ENCODE peak calls at places on chromosomes 16 and 17, in nine cellular contexts. R is non-pigmented ciliary epithelial cell; G is dorsolateral prefrontal cortex; H is lower leg skin; F is COR-L47; S is neural crest cell; B is activated CD4-positive, CD25-positive, alpha-beta regulatory T cell treated with anti-CD3 and anti-CD28 coated beads, Interleukin-2, amount 50 U/mL, for 16 hours; W is NCI-H1417 treated with DMSO at 0.1 percent for 48 hours; P is stimulated activated CD4-positive, alpha-beta T cell treated with anti-CD3 and anti-CD28 coated beads, Interleukin-4, amount 100 ng/mL, for 24 hours. K is an unnamed sample.

GRCh38 chr16:10547708-10548107 is 32.7 kb downstream of the EMP2 start:
- DNase-seq in H (no peak), G (no peak), W (no peak), P (no peak), R (no peak), B (no peak), S (no peak), F (no peak), K (no peak)

GRCh38 chr16:76670125-76670857 is 393.1 kb downstream of the CNTNAP4 start:
- DNase-seq in S (no peak), H (no peak), G (no peak), F (no peak), B (no peak), R (no peak), P (no peak), W (no peak), K (no peak)

GRCh38 chr16:28562199-28562598 is 8.5 kb downstream of the SGF29 start:
- DNase-seq in G (no peak), P (no peak), W (no peak), H (no peak), F (no peak), B (no peak), S (no peak), R (no peak), K (no peak)

GRCh38 chr16:1218930-1219611 is 6.0 kb downstream of the TPSG1 start:
- DNase-seq in B (no peak), G (no peak), F (no peak), P (no peak), R (no peak), W (no peak), S (no peak), H (no peak), K (no peak)

GRCh38 chr17:35299108-35299507 is 56.2 kb downstream of the SLFN5 start:
- DNase-seq in F (no peak), B (no peak), W (no peak), P (no peak), S (no peak), G (no peak), R (no peak), H (no peak), K (no peak)

GRCh38 chr16:67548265-67549126 is 13.8 kb upstream of the CTCF start:
- DNase-seq in B (no peak), G (no peak), R (no peak), P (no peak), W (no peak), H (peak), F (no peak), S (no peak), K (no peak)

GRCh38 chr17:47959825-47960655 is 2.4 kb upstream of the PRR15L start:
- DNase-seq in B (no peak), P (no peak), R (no peak), F (peak), W (peak), S (no peak), H (no peak), G (no peak), K (no peak)

GRCh38 chr17:4236456-4236855 is 27.3 kb downstream of the ANKFY1 start:
- DNase-seq in B (no peak), S (no peak), R (no peak), G (no peak), W (no peak), P (no peak), F (no peak), H (no peak), K (no peak)

GRCh38 chr17:63516910-63517824 is 6.0 kb upstream of the KCNH6 start:
- DNase-seq in W (no peak), P (peak), H (no peak), S (no peak), G (no peak), R (no peak), B (no peak), F (no peak), K (no peak)

GRCh38 chr17:51720439-51720838 is 438.1 kb downstream of the CA10 start:
- DNase-seq in W (no peak), G (no peak), R (no peak), F (no peak), S (no peak), H (no peak), B (no peak), P (no peak), K (no peak)

GRCh38 chr16:48047273-48047672 is 108.5 kb downstream of the ABCC12 start:
- DNase-seq in S (no peak), G (no peak), W (no peak), H (peak), F (no peak), P (no peak), B (no peak), R (no peak), K (no peak)

GRCh38 chr17:36825113-36825955 is 111.9 kb upstream of the LHX1 start:
- DNase-seq in B (no peak), P (no peak), F (no peak), G (no peak), S (no peak), W (no peak), H (no peak), R (no peak), K (no peak)

GRCh38 chr16:56677474-56677873 is 4.8 kb upstream of the MT1X start:
- DNase-seq in H (no peak), P (no peak), S (no peak), R (no peak), F (no peak), B (no peak), G (no peak), W (no peak), K (no peak)

GRCh38 chr16:84643180-84643583 is 5.1 kb upstream of the KLHL36 start:
- DNase-seq in P (no peak), H (peak), G (no peak), S (no peak), R (peak), B (no peak), F (peak), W (no peak), K (peak)

GRCh38 chr16:70454221-70455034 is at the start of gene FCSK:
- DNase-seq in P (peak), B (peak), R (no peak), H (no peak), G (peak), F (peak), W (no peak), S (peak), K (peak)

GRCh38 chr17:40326014-40326831 is 17.2 kb downstream of the RARA start:
- DNase-seq in B (no peak), H (no peak), G (no peak), S (no peak), P (peak), F (no peak), W (no peak), R (no peak), K (peak)

GRCh38 chr17:49694847-49695697 is 12.7 kb downstream of the SLC35B1 start:
- DNase-seq in H (peak), F (peak), W (no peak), S (peak), G (peak), B (peak), R (no peak), P (peak), K (peak)

GRCh38 chr17:75834279-75834920 is 9.8 kb downstream of the UNC13D start:
- DNase-seq in B (no peak), R (no peak), G (peak), S (no peak), F (no peak), P (no peak), H (no peak), W (no peak), K (no peak)

GRCh38 chr17:304461-304860 is 48.1 kb downstream of the RPH3AL start:
- DNase-seq in H (no peak), R (no peak), F (no peak), W (no peak), P (no peak), S (no peak), G (no peak), B (no peak), K (peak)

GRCh38 chr16:30394603-30395154 is 541 bp upstream of the ZNF48 start:
- DNase-seq in H (no peak), F (no peak), R (no peak), S (no peak), P (no peak), W (peak), G (no peak), B (no peak), K (no peak)

GRCh38 chr17:1648582-1649115 is 1.0 kb downstream of the RILP start:
- DNase-seq in W (no peak), S (peak), G (peak), F (peak), P (peak), R (no peak), H (peak), B (peak), K (peak)

GRCh38 chr17:48333034-48333491 is 97.0 kb downstream of the SKAP1 start:
- DNase-seq in H (no peak), S (no peak), R (no peak), B (no peak), G (no peak), W (no peak), F (no peak), P (no peak), K (no peak)